ENCODE peak calls at places on chromosomes 2 and 18, in nine cellular contexts. E is adrenal gland, S is dorsolateral prefrontal cortex, K is body of pancreas, Q is colonic mucosa, T is Panc1, D is left lung, P is ascending aorta, O is mammary epithelial cell. H is an unnamed sample. For H3K27me3, the result is how much of the 10 kb centered on the place peaks cover.

GRCh38 chr2:197090713-197091367 is 164.3 kb upstream of the PGAP1 start:
- DNase-seq in E (no peak), S (no peak), K (no peak), Q (no peak), T (no peak), D (no peak), P (no peak), O (no peak), H (no peak)

GRCh38 chr2:127398239-127398590 is 10.4 kb upstream of the MAP3K2 start:
- DNase-seq in E (peak), S (peak), K (peak), Q (peak), T (no peak), D (peak), P (peak), O (peak), H (peak)

GRCh38 chr2:226440119-226440917 is 359.3 kb downstream of the IRS1 start:
- DNase-seq in E (no peak), S (no peak), K (no peak), Q (no peak), T (no peak), D (no peak), P (no peak), O (no peak), H (no peak)

GRCh38 chr2:109265369-109265768 is 136.4 kb downstream of the SH3RF3 start:
- DNase-seq in E (peak), S (no peak), K (no peak), Q (no peak), T (no peak), D (no peak), P (no peak), O (no peak), H (no peak)

GRCh38 chr2:153196378-153197058 is 282.0 kb downstream of the RPRM start:
- DNase-seq in E (no peak), S (no peak), K (no peak), Q (no peak), T (no peak), D (no peak), P (no peak), O (no peak), H (no peak)

GRCh38 chr2:229832499-229832898 is 89.3 kb downstream of the TRIP12 start:
- DNase-seq in E (no peak), S (no peak), K (no peak), Q (no peak), T (no peak), D (no peak), P (no peak), O (no peak), H (no peak)

GRCh38 chr2:14936436-14936835 is 303.9 kb downstream of the LRATD1 start:
- DNase-seq in E (no peak), S (no peak), K (no peak), Q (no peak), T (no peak), D (no peak), P (no peak), O (no peak), H (no peak)

GRCh38 chr2:27314709-27315108 is 6.5 kb upstream of the UCN start:
- DNase-seq in E (no peak), S (no peak), K (no peak), Q (no peak), T (no peak), D (no peak), P (no peak), O (no peak), H (no peak)

GRCh38 chr2:84858123-84858522 is 22.8 kb downstream of the TRABD2A start:
- DNase-seq in E (no peak), S (no peak), K (no peak), Q (no peak), T (no peak), D (no peak), P (no peak), O (no peak), H (no peak)

GRCh38 chr2:158507141-158507540 is 50.4 kb downstream of the PKP4 start:
- DNase-seq in E (no peak), S (no peak), K (no peak), Q (no peak), T (no peak), D (no peak), P (no peak), O (no peak), H (no peak)

GRCh38 chr2:63369146-63369545 is 219.1 kb downstream of the WDPCP start:
- DNase-seq in E (no peak), S (no peak), K (no peak), Q (no peak), T (no peak), D (no peak), P (no peak), O (no peak), H (no peak)

GRCh38 chr2:72864500-72864899 is 22.7 kb upstream of the SPR start:
- DNase-seq in E (no peak), S (no peak), K (no peak), Q (no peak), T (no peak), D (no peak), P (no peak), O (peak), H (peak)

GRCh38 chr18:48997681-48997984 is 46.9 kb upstream of the SMAD7 start:
- DNase-seq in E (no peak), S (no peak), K (no peak), Q (no peak), T (no peak), D (no peak), P (no peak), O (no peak), H (no peak)

GRCh38 chr2:60550151-60550983 is 3.1 kb downstream of the BCL11A start:
- DNase-seq in E (peak), S (peak), K (peak), Q (peak), T (no peak), D (peak), P (peak), O (peak), H (peak)

GRCh38 chr2:10716581-10716980 is 4.8 kb upstream of the ATP6V1C2 start:
- DNase-seq in E (no peak), S (no peak), K (no peak), Q (no peak), T (no peak), D (no peak), P (no peak), O (no peak), H (no peak)

GRCh38 chr2:65622499-65622898 is 190.1 kb upstream of the SPRED2 start:
- DNase-seq in E (no peak), S (no peak), K (no peak), Q (no peak), T (no peak), D (no peak), P (no peak), O (no peak), H (no peak)

GRCh38 chr2:38465789-38466127 is 88.7 kb upstream of the ATL2 start:
- DNase-seq in E (peak), S (no peak), K (peak), Q (peak), T (peak), D (no peak), P (no peak), O (peak), H (peak)

GRCh38 chr2:129733579-129733978 is 245.9 kb upstream of the RAB6C start:
- DNase-seq in E (no peak), S (no peak), K (no peak), Q (no peak), T (no peak), D (no peak), P (peak), O (no peak), H (no peak)

GRCh38 chr2:197804758-197805597 is 585 bp downstream of the PLCL1 start:
- DNase-seq in E (no peak), S (peak), K (peak), Q (peak), T (no peak), D (peak), P (peak), O (no peak), H (no peak)

GRCh38 chr18:11224166-11224565 is 74.8 kb upstream of the PIEZO2 start:
- DNase-seq in E (no peak), S (no peak), K (no peak), Q (no peak), T (no peak), D (no peak), P (no peak), O (no peak), H (no peak)

GRCh38 chr2:10266133-10266620 is 36.5 kb upstream of the HPCAL1 start:
- DNase-seq in E (peak), S (no peak), K (no peak), Q (no peak), T (no peak), D (peak), P (peak), O (no peak), H (peak)

GRCh38 chr18:49859006-49859359 is 45.6 kb upstream of the ACAA2 start:
- DNase-seq in E (no peak), S (no peak), K (no peak), Q (peak), T (no peak), D (no peak), P (no peak), O (no peak), H (no peak)

GRCh38 chr2:44392338-44392943 is 30.7 kb downstream of the CAMKMT start:
- DNase-seq in E (peak), S (peak), K (peak), Q (peak), T (peak), D (no peak), P (no peak), O (peak), H (peak)

GRCh38 chr2:157760949-157761348 is 115.2 kb downstream of the ACVR1 start:
- DNase-seq in E (no peak), S (no peak), K (no peak), Q (no peak), T (no peak), D (no peak), P (no peak), O (no peak), H (no peak)

GRCh38 chr2:211203986-211204385 is 647.6 kb downstream of the CPS1 start:
- DNase-seq in E (no peak), S (no peak), K (no peak), Q (no peak), T (no peak), D (no peak), P (no peak), O (no peak), H (peak)

GRCh38 chr2:234001380-234001993 is 49.0 kb upstream of the SPP2 start:
- DNase-seq in E (no peak), S (no peak), K (no peak), Q (no peak), T (no peak), D (no peak), P (no peak), O (no peak), H (no peak)

GRCh38 chr2:95077521-95077807 is 44.1 kb downstream of the MRPS5 start:
- DNase-seq in E (no peak), S (peak), K (no peak), Q (no peak), T (no peak), D (no peak), P (no peak), O (no peak), H (no peak)

GRCh38 chr18:25953111-25953510 is 137.3 kb downstream of the SS18 start:
- DNase-seq in E (no peak), S (no peak), K (no peak), Q (no peak), T (no peak), D (no peak), P (no peak), O (no peak), H (no peak)

GRCh38 chr2:183035954-183036669 is 2.1 kb downstream of the NCKAP1 start:
- DNase-seq in E (no peak), S (no peak), K (no peak), Q (no peak), T (no peak), D (no peak), P (no peak), O (no peak), H (no peak)

GRCh38 chr18:48982269-48982668 is 31.5 kb upstream of the SMAD7 start:
- DNase-seq in E (no peak), S (no peak), K (no peak), Q (no peak), T (no peak), D (no peak), P (no peak), O (no peak), H (no peak)

GRCh38 chr2:112187805-112188596 is 49.8 kb downstream of the FBLN7 start:
- DNase-seq in E (no peak), S (no peak), K (no peak), Q (peak), T (no peak), D (no peak), P (no peak), O (peak), H (no peak)

GRCh38 chr2:126790987-126791780 is 107.5 kb upstream of the TEX51 start:
- DNase-seq in E (no peak), S (no peak), K (no peak), Q (no peak), T (no peak), D (no peak), P (peak), O (no peak), H (no peak)

GRCh38 chr18:23614891-23615290 is 28.6 kb upstream of the NPC1 start:
- DNase-seq in E (peak), S (no peak), K (no peak), Q (no peak), T (no peak), D (no peak), P (no peak), O (no peak), H (no peak)

GRCh38 chr18:39389800-39390379 is 1824.3 kb upstream of the CELF4 start:
- DNase-seq in E (no peak), S (no peak), K (peak), Q (no peak), T (no peak), D (no peak), P (no peak), O (no peak), H (no peak)

GRCh38 chr18:78445880-78446279 is 533.7 kb upstream of the SALL3 start:
- DNase-seq in E (no peak), S (no peak), K (no peak), Q (no peak), T (no peak), D (no peak), P (no peak), O (no peak), H (no peak)

GRCh38 chr18:42338683-42339082 is 383.6 kb downstream of the PIK3C3 start:
- DNase-seq in E (no peak), S (no peak), K (no peak), Q (no peak), T (no peak), D (no peak), P (no peak), O (no peak), H (no peak)

GRCh38 chr2:8659092-8659734 is 22.6 kb upstream of the ID2 start:
- DNase-seq in E (peak), S (no peak), K (no peak), Q (no peak), T (no peak), D (no peak), P (no peak), O (no peak), H (no peak)

GRCh38 chr2:46841621-46842020 is 74.0 kb downstream of the MCFD2 start:
- DNase-seq in E (no peak), S (no peak), K (peak), Q (peak), T (no peak), D (no peak), P (peak), O (no peak), H (no peak)

GRCh38 chr2:39593439-39594393 is 72.0 kb upstream of the TMEM178A start:
- DNase-seq in E (peak), S (peak), K (peak), Q (no peak), T (peak), D (no peak), P (no peak), O (peak), H (peak)

DNA sequence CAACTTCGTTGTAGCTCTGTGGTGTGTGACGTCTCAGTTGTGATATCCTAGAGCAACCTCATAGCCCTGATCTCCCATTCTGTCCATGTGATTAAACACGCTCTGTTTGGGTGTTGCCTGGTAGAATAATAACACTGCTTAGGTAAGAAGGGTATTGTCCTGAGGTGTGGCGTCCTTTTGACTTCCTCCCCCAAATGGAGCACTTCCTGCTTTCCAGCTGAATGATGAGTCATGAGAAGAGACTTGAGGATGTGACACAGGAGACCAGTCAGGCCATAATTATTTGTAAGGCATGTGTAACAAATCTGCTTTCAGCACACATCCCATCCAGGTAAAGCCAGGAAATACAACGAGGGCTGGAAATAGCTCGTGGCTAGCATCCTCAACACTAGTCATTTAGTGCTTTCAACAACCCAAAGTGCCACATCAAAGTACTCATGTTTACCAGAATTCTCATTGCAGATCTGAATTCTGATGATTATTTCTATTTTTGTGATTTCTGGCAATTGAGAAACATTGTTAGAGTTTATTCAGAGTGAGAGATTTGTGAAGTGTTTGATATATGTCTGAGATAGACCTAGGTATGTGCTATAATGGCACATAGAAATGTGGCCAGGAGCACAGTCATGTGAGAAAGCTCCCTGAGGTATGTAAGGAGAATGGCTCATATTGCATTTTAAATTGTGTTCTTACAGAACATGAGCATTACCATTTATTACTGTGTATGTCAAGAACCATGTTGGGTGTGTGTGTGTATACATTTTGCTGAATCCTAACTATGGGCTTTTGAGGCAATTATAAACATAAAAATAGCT is 100.9 kb downstream of the RAPGEF4 start:
- DNase-seq in E (no peak), S (no peak), K (no peak), Q (no peak), T (no peak), D (no peak), P (no peak), O (peak), H (peak)
- H3K4me3 ChIP-seq in E (no peak), S (no peak), K (no peak), Q (no peak), T (no peak), D (no peak), P (no peak), O (no peak), H (no peak)

GRCh38 chr18:46761054-46761769 is 4.4 kb upstream of the ST8SIA5 start:
- DNase-seq in E (no peak), S (no peak), K (no peak), Q (no peak), T (no peak), D (no peak), P (no peak), O (no peak), H (no peak)
- H3K27me3 ChIP-seq in E (under half), S (under half), K (under half), Q (under half), T (under half), D (under half), P (under half), O (under half), H (under half)

DNA sequence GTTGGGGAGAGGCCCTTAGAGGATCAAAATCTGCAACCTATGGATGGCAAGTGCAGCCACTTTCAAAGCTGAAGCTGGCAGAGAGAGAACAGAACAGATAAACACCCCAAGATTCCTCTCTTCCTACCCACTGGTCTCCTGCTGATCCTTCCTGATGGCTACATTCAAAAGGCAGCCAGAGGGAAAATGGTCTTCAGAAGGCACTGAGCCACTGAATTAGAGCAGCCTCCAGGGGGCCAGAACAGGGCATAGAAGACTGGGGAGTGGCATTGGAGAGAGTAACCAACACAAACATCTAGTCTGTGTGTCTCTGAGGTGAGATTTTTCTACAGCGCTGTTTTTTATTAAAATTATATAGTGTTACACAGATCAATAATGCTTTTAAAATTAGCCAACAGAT is 432.6 kb downstream of the PARD3B start:
- DNase-seq in E (no peak), S (no peak), K (no peak), Q (no peak), T (no peak), D (no peak), P (no peak), O (no peak), H (no peak)
- TF ChIP-seq CTCF in E (no peak), S (no peak), K (no peak), Q (no peak), T (no peak), D (no peak), P (no peak), O (no peak), H (peak)

DNA sequence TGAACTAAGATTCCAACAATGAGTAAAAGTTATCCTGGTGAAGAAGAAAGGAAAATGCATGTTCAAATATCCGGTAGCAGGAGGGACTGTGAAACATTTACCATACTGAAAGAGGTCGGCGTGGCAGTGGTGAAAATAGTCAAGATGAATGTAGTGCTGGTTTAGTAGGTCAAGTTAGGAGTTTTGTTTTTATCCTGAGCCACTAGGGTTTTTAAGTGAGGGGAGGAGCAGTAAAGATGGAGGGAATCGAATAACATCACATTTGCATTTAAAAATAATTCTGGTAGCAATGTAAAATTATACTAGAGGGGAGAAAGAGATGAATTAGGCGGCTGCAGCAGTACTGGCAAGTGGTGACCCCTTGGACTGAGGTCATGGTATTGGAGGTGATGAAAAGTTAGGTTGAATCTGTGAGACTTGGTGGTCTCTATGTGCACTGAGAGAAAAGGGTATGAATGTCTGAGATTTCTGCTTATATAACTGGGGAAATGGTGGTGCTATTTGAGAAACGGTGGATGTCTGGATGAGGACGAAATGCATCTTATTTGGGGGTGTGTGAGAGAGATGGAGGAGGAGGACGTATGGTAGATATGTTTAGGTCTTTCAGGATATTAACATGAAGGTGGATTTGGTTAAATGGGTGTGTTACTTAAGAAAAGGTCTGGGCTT is 5.9 kb downstream of the VAPA start:
- DNase-seq in E (no peak), S (no peak), K (no peak), Q (no peak), T (no peak), D (no peak), P (no peak), O (no peak), H (no peak)
- H3K4me3 ChIP-seq in E (no peak), S (no peak), K (no peak), Q (no peak), T (no peak), D (no peak), P (no peak), O (no peak), H (no peak)

GRCh38 chr2:217258170-217258569 is 398.3 kb upstream of the TNP1 start:
- DNase-seq in E (no peak), S (no peak), K (no peak), Q (no peak), T (no peak), D (no peak), P (no peak), O (peak), H (no peak)
- H3K27me3 ChIP-seq in E (under half), S (under half), K (under half), Q (under half), T (under half), D (under half), P (under half), O (under half), H (under half)